ENCODE peak calls at places on chromosome 6, in seven cellular contexts. One of them, this sample, is unnamed.
A peak's percentile ranks its signal among the peaks of the same experiment; 100 is the strongest.

GRCh38 chr6:27765028-27765427 is 147.2 kb downstream of the OR2B2 start:
- DNase-seq in sigmoid colon: no peak
- DNase-seq in K562: no peak
- DNase-seq in upper lobe of left lung: no peak
- DNase-seq in Panc1: no peak
- DNase-seq in HCT116: no peak
- DNase-seq in stomach: no peak
- DNase-seq in this sample: no peak

GRCh38 chr6:96995903-96996302 is 71.4 kb downstream of the KLHL32 start:
- DNase-seq in K562: no peak
- DNase-seq in Panc1: no peak
- DNase-seq in upper lobe of left lung: peak; percentile 31
- DNase-seq in sigmoid colon: no peak
- DNase-seq in stomach: no peak
- DNase-seq in HCT116: no peak
- DNase-seq in this sample: no peak

GRCh38 chr6:111533087-111533784 is 50.2 kb upstream of the REV3L start:
- DNase-seq in HCT116: no peak
- DNase-seq in sigmoid colon: no peak
- DNase-seq in stomach: no peak
- DNase-seq in upper lobe of left lung: no peak
- DNase-seq in K562: no peak
- DNase-seq in Panc1: no peak
- DNase-seq in this sample: no peak

GRCh38 chr6:44039839-44040350 is 87.4 kb downstream of the MRPL14 start:
- DNase-seq in sigmoid colon: peak; percentile 49
- DNase-seq in upper lobe of left lung: no peak
- DNase-seq in K562: no peak
- DNase-seq in HCT116: no peak
- DNase-seq in stomach: no peak
- DNase-seq in Panc1: no peak
- DNase-seq in this sample: no peak

GRCh38 chr6:143164565-143165105 is 103.9 kb downstream of the AIG1 start:
- DNase-seq in sigmoid colon: no peak
- DNase-seq in upper lobe of left lung: no peak
- DNase-seq in HCT116: no peak
- DNase-seq in K562: peak; percentile 87
- DNase-seq in stomach: no peak
- DNase-seq in Panc1: no peak
- DNase-seq in this sample: no peak

GRCh38 chr6:12291785-12292604 is 1.8 kb downstream of the EDN1 start:
- DNase-seq in sigmoid colon: no peak
- DNase-seq in stomach: peak; percentile 58
- DNase-seq in K562: no peak
- DNase-seq in HCT116: no peak
- DNase-seq in upper lobe of left lung: peak; percentile 67
- DNase-seq in Panc1: no peak
- DNase-seq in this sample: peak; percentile 47

GRCh38 chr6:117992856-117993255 is 85.8 kb downstream of the SLC35F1 start:
- DNase-seq in sigmoid colon: no peak
- DNase-seq in stomach: no peak
- DNase-seq in K562: no peak
- DNase-seq in HCT116: no peak
- DNase-seq in upper lobe of left lung: no peak
- DNase-seq in Panc1: no peak
- DNase-seq in this sample: no peak

GRCh38 chr6:166553563-166554271 is 32.8 kb downstream of the RAMACL start:
- DNase-seq in upper lobe of left lung: no peak
- DNase-seq in HCT116: no peak
- DNase-seq in stomach: no peak
- DNase-seq in Panc1: no peak
- DNase-seq in sigmoid colon: peak; percentile 85
- DNase-seq in K562: no peak
- DNase-seq in this sample: no peak

GRCh38 chr6:56370127-56370540 is 122.8 kb upstream of the COL21A1 start:
- DNase-seq in Panc1: peak; percentile 33
- DNase-seq in stomach: peak; percentile 74
- DNase-seq in K562: peak; percentile 17
- DNase-seq in sigmoid colon: peak; percentile 93
- DNase-seq in upper lobe of left lung: no peak
- DNase-seq in HCT116: peak; percentile 76
- DNase-seq in this sample: peak; percentile 68

GRCh38 chr6:10901751-10902150 is 14.9 kb downstream of the SYCP2L start:
- DNase-seq in stomach: no peak
- DNase-seq in upper lobe of left lung: no peak
- DNase-seq in HCT116: no peak
- DNase-seq in Panc1: no peak
- DNase-seq in sigmoid colon: no peak
- DNase-seq in K562: no peak
- DNase-seq in this sample: no peak

GRCh38 chr6:139474145-139475108 is 100.0 kb upstream of the CITED2 start:
- DNase-seq in stomach: no peak
- DNase-seq in Panc1: no peak
- DNase-seq in K562: peak; percentile 42
- DNase-seq in upper lobe of left lung: no peak
- DNase-seq in HCT116: no peak
- DNase-seq in sigmoid colon: peak; percentile 70
- DNase-seq in this sample: peak; percentile 11

GRCh38 chr6:105985816-105986632 is 100.1 kb upstream of the PRDM1 start:
- DNase-seq in Panc1: no peak
- DNase-seq in K562: no peak
- DNase-seq in stomach: no peak
- DNase-seq in upper lobe of left lung: peak; percentile 79
- DNase-seq in HCT116: no peak
- DNase-seq in sigmoid colon: peak; percentile 58
- DNase-seq in this sample: peak; percentile 26

GRCh38 chr6:44300424-44300823 is 12.7 kb downstream of the AARS2 start:
- DNase-seq in HCT116: no peak
- DNase-seq in K562: no peak
- DNase-seq in upper lobe of left lung: no peak
- DNase-seq in stomach: no peak
- DNase-seq in sigmoid colon: no peak
- DNase-seq in Panc1: no peak
- DNase-seq in this sample: no peak

GRCh38 chr6:81876977-81877376 is 124.5 kb upstream of the TENT5A start:
- DNase-seq in upper lobe of left lung: no peak
- DNase-seq in HCT116: no peak
- DNase-seq in sigmoid colon: no peak
- DNase-seq in K562: no peak
- DNase-seq in stomach: no peak
- DNase-seq in Panc1: no peak
- DNase-seq in this sample: no peak

DNA sequence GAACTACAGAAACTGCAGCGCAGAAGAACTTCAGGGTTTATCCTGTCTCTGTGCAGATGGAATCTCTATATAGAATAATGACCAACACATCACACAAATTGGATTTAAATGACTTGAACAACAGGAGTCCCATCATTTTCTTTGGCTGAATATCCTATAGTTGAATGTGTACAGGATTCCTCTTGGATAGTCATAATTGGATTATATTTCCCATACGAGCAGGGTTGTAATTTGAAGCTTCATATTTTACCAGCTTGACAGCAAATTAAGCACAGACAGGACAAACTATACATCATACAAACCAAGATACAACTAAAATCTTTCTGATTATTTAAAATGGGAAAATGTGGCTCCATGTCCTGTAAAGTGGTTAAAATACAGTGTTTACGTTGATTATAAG is 82.5 kb downstream of the CAP2 start:
- DNase-seq in sigmoid colon: no peak
- DNase-seq in K562: no peak
- DNase-seq in stomach: no peak
- DNase-seq in HCT116: no peak
- DNase-seq in Panc1: no peak
- DNase-seq in upper lobe of left lung: no peak
- DNase-seq in this sample: no peak
- H3K4me1 ChIP-seq in sigmoid colon: peaks cover 65% of the 10 kb centered on the region
- H3K4me1 ChIP-seq in K562: no peaks in the 10 kb centered on the region
- H3K4me1 ChIP-seq in stomach: no peaks in the 10 kb centered on the region
- H3K4me1 ChIP-seq in HCT116: no peaks in the 10 kb centered on the region
- H3K4me1 ChIP-seq in Panc1: peaks cover 13% of the 10 kb centered on the region
- H3K4me1 ChIP-seq in upper lobe of left lung: peaks cover 10% of the 10 kb centered on the region
- H3K4me1 ChIP-seq in this sample: peaks cover 18% of the 10 kb centered on the region

GRCh38 chr6:153625089-153625488 is 414.0 kb upstream of the OPRM1 start:
- DNase-seq in upper lobe of left lung: no peak
- DNase-seq in stomach: no peak
- DNase-seq in K562: no peak
- DNase-seq in sigmoid colon: no peak
- DNase-seq in HCT116: no peak
- DNase-seq in Panc1: no peak
- DNase-seq in this sample: no peak
- TF ChIP-seq POLR2AphosphoS5 in upper lobe of left lung: no peak
- TF ChIP-seq POLR2AphosphoS5 in stomach: no peak
- TF ChIP-seq POLR2AphosphoS5 in K562: no peak
- TF ChIP-seq POLR2AphosphoS5 in sigmoid colon: no peak
- TF ChIP-seq POLR2AphosphoS5 in HCT116: no peak
- TF ChIP-seq POLR2AphosphoS5 in Panc1: no peak
- TF ChIP-seq POLR2AphosphoS5 in this sample: no peak

DNA sequence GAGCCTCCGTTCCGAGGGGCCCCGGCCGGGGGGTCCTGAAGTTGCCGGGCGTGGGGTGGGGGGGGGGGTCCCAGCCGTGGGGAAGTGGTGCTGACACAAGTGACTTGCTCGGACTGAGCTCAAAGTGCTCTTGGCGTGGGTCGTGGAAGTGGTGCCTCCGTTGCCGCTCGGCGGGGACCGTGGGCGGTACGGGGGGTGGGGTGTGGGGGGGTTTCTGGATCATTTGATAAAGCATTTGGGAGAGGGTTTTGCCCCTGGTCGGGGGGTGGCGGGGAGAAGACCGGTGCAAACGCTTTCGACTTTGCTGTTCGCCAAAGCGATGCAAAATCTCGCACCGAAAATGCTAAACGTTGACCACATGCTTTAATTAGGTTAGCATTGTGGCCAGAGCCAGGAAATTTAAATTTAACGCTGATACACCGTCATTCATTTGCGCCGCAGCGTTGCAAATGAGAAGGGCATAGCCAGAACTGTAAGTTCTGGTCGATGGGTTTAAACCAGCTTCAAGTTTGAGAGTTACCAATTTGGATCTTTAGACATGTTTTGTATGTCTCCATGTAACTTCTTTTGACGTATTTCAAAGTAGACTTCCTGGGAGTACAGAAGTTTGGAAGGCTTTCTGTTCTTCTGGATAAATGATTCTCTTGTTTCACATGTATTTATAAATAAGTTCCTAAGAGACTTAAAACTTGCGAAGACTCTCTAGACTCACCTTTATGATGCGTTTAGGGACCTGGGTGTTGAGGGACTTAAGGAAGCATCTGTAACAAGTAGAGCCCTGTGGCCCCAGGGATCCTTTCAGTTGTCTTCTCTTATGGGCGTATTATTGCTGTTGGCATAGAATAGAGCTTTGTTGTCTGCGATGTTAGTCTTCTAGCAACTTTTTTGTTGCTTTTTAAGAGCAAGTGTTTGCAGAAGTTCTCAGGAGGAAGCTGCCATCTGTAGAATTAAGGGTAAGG is 1.0 kb downstream of the CDYL start:
- DNase-seq in stomach: no peak
- DNase-seq in K562: peak; percentile 58
- DNase-seq in Panc1: no peak
- DNase-seq in sigmoid colon: no peak
- DNase-seq in HCT116: no peak
- DNase-seq in upper lobe of left lung: no peak
- DNase-seq in this sample: peak; percentile 50
- H3K27ac ChIP-seq in stomach: peak overlapping the region; percentile 93
- H3K27ac ChIP-seq in K562: peak overlapping the region; percentile 80
- H3K27ac ChIP-seq in Panc1: peak overlapping the region; percentile 89
- H3K27ac ChIP-seq in sigmoid colon: peak overlapping the region; percentile 85
- H3K27ac ChIP-seq in HCT116: peak overlapping the region; percentile 75
- H3K27ac ChIP-seq in upper lobe of left lung: peak overlapping the region; percentile 85
- H3K27ac ChIP-seq in this sample: peak overlapping the region; percentile 92

DNA sequence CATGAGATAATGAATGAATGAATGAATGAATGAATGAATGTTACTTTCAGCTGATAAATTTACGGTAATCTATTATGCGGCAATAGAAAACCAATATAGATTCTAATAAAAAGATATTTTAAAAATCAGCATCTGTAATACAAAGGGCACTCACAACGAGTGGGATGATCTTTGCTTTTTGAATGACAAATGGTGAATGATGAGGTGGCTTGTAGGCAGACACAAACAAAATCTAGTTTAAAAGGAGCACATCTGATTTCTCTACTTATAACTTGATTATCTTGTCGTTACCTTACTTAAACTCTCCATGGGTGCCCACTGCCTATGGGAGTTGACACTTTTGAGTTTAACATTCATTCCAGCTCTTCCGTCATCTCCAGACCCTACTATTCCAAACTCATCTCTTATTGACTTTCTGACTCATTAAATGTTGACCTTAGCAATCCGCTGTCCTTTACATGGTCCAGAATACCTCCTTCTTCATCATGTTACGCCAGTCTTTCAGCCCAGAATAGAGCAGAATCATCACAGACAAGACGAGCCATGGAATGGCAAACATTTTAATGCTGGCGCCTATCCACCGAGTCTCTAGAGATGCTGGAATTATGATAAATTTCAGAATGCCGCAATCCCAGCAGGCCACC is 41.3 kb downstream of the NHLRC1 start:
- DNase-seq in sigmoid colon: no peak
- DNase-seq in HCT116: no peak
- DNase-seq in Panc1: no peak
- DNase-seq in K562: no peak
- DNase-seq in stomach: no peak
- DNase-seq in upper lobe of left lung: no peak
- DNase-seq in this sample: no peak
- H3K4me1 ChIP-seq in sigmoid colon: no peaks in the 10 kb centered on the region
- H3K4me1 ChIP-seq in HCT116: no peaks in the 10 kb centered on the region
- H3K4me1 ChIP-seq in Panc1: no peaks in the 10 kb centered on the region
- H3K4me1 ChIP-seq in K562: no peaks in the 10 kb centered on the region
- H3K4me1 ChIP-seq in stomach: no peaks in the 10 kb centered on the region
- H3K4me1 ChIP-seq in upper lobe of left lung: no peaks in the 10 kb centered on the region
- H3K4me1 ChIP-seq in this sample: no peaks in the 10 kb centered on the region

DNA sequence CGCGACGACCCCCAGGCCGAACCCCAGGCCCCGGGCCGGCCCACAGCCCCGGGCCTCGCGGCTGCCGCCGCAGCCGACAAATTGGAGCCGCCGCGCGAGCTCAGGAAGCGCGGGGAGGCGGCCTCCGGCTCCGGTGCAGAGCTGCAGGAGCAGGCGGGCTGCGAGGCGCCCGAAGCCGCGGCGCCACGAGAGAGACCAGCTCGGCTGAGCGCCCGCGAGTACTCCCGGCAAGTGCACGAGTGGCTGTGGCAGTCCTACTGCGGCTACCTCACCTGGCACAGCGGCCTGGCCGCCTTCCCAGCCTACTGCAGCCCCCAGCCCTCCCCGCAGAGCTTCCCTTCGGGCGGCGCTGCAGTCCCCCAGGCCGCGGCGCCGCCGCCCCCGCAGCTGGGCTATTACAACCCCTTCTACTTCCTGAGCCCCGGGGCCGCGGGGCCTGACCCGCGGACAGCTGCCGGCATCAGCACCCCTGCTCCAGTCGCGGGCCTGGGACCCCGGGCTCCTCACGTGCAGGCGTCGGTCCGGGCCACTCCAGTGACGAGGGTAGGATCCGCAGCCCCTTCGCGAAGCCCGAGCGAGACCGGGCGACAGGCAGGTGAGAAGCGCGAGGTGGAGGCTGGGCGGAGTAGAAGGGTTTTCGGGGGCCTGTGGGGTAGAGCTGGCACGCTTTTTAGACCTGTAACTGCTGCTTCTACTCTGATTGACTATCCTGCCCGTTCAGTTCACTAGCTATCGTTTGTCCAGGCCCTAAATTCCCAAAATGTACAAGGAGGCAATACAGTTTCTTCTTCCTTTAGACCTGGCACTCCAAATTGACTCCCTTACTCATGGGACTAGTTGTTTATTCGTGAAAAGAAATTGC is 656 bp downstream of the FAM8A1 start:
- DNase-seq in stomach: peak; percentile 47
- DNase-seq in K562: peak; percentile 62
- DNase-seq in sigmoid colon: peak; percentile 79
- DNase-seq in Panc1: no peak
- DNase-seq in upper lobe of left lung: peak; percentile 93
- DNase-seq in HCT116: no peak
- DNase-seq in this sample: peak; percentile 47
- TF ChIP-seq POLR2AphosphoS5 in stomach: no peak
- TF ChIP-seq POLR2AphosphoS5 in K562: no peak
- TF ChIP-seq POLR2AphosphoS5 in sigmoid colon: no peak
- TF ChIP-seq POLR2AphosphoS5 in Panc1: no peak
- TF ChIP-seq POLR2AphosphoS5 in upper lobe of left lung: no peak
- TF ChIP-seq POLR2AphosphoS5 in HCT116: no peak
- TF ChIP-seq POLR2AphosphoS5 in this sample: no peak